ENCODE peak calls at places on chromosome 15, in five cellular contexts. C is activated B cell treated with CpG ODN at 0.5 μM for 24 hours, P is A549, B is ascending aorta, E is astrocyte. W is an unnamed sample.

GRCh38 chr15:59420986-59421618 is 16.9 kb upstream of the FAM81A start:
- DNase-seq in C (no peak), P (no peak), B (no peak), E (peak; percentile 16), W (peak; percentile 73)

GRCh38 chr15:83200589-83200988 is 7.0 kb downstream of the HDGFL3 start:
- DNase-seq in C (no peak), P (no peak), B (no peak), E (peak; percentile 48), W (no peak)

GRCh38 chr15:50523736-50524318 is 22.6 kb downstream of the USP50 start:
- DNase-seq in C (no peak), P (no peak), B (no peak), E (no peak), W (no peak)

GRCh38 chr15:73851679-73852078 is 21.7 kb upstream of the TBC1D21 start:
- DNase-seq in C (no peak), P (no peak), B (no peak), E (peak; percentile 47), W (peak; percentile 79)

GRCh38 chr15:62545392-62546227 is 380.5 kb upstream of the C2CD4B start:
- DNase-seq in C (no peak), P (no peak), B (peak; percentile 76), E (peak; percentile 66), W (no peak)

GRCh38 chr15:88745696-88746095 is 57.5 kb upstream of the ACAN start:
- DNase-seq in C (no peak), P (no peak), B (no peak), E (peak; percentile 55), W (no peak)

GRCh38 chr15:59400103-59400813 is 27.6 kb upstream of the MYO1E start:
- DNase-seq in C (no peak), P (no peak), B (peak; percentile 40), E (no peak), W (no peak)

GRCh38 chr15:71570736-71571135 is 239.6 kb upstream of the NR2E3 start:
- DNase-seq in C (no peak), P (no peak), B (no peak), E (no peak), W (no peak)

GRCh38 chr15:72156928-72157327 is 38.7 kb downstream of the SENP8 start:
- DNase-seq in C (no peak), P (no peak), B (no peak), E (no peak), W (no peak)

GRCh38 chr15:44591326-44591725 is 54.4 kb downstream of the EIF3J start:
- DNase-seq in C (no peak), P (no peak), B (no peak), E (no peak), W (no peak)

GRCh38 chr15:33215941-33216872 is 21.7 kb upstream of the FMN1 start:
- DNase-seq in C (no peak), P (no peak), B (no peak), E (no peak), W (no peak)

GRCh38 chr15:99619712-99620111 is 53.9 kb downstream of the MEF2A start:
- DNase-seq in C (no peak), P (no peak), B (no peak), E (no peak), W (no peak)

GRCh38 chr15:90953947-90954711 is 555 bp upstream of the RCCD1 start:
- DNase-seq in C (no peak), P (no peak), B (no peak), E (no peak), W (no peak)

GRCh38 chr15:82650046-82650670 is 3.0 kb upstream of the CPEB1 start:
- DNase-seq in C (no peak), P (no peak), B (no peak), E (no peak), W (no peak)

GRCh38 chr15:40065166-40065565 is 26.2 kb upstream of the SRP14 start:
- DNase-seq in C (no peak), P (no peak), B (no peak), E (no peak), W (no peak)

GRCh38 chr15:42060797-42061196 is 33.6 kb downstream of the PLA2G4D start:
- DNase-seq in C (no peak), P (no peak), B (peak; percentile 33), E (no peak), W (no peak)

GRCh38 chr15:74383695-74384565 is 16.5 kb upstream of the CYP11A1 start:
- DNase-seq in C (peak; percentile 70), P (no peak), B (no peak), E (peak; percentile 73), W (no peak)

GRCh38 chr15:40333922-40334492 is 6.7 kb downstream of the CCDC9B start:
- DNase-seq in C (no peak), P (no peak), B (peak; percentile 89), E (peak; percentile 66), W (no peak)

GRCh38 chr15:39685999-39686613 is 96.5 kb downstream of the FSIP1 start:
- DNase-seq in C (no peak), P (peak; percentile 4), B (no peak), E (peak; percentile 32), W (no peak)

GRCh38 chr15:30042556-30042955 is 40.2 kb upstream of the GOLGA8J start:
- DNase-seq in C (no peak), P (no peak), B (no peak), E (peak; percentile 82), W (no peak)

GRCh38 chr15:38069506-38069905 is 135.1 kb downstream of the TMCO5A start:
- DNase-seq in C (no peak), P (peak; percentile 25), B (peak; percentile 80), E (peak; percentile 87), W (no peak)

GRCh38 chr15:85711590-85712192 is 83.0 kb downstream of the KLHL25 start:
- DNase-seq in C (no peak), P (no peak), B (no peak), E (peak; percentile 35), W (no peak)

GRCh38 chr15:91853968-91854943 is 748 bp downstream of the SLCO3A1 start:
- DNase-seq in C (no peak), P (peak; percentile 45), B (peak; percentile 76), E (no peak), W (peak; percentile 51)

GRCh38 chr15:89531796-89532537 is 35.6 kb upstream of the RHCG start:
- DNase-seq in C (no peak), P (no peak), B (no peak), E (no peak), W (no peak)

GRCh38 chr15:61994216-61994615 is 66.0 kb downstream of the VPS13C start:
- DNase-seq in C (no peak), P (no peak), B (no peak), E (peak; percentile 77), W (no peak)

GRCh38 chr15:38260077-38260476 is 7.4 kb downstream of the SPRED1 start:
- DNase-seq in C (no peak), P (no peak), B (no peak), E (peak; percentile 61), W (no peak)

GRCh38 chr15:59232476-59232875 is 25.8 kb downstream of the LDHAL6B start:
- DNase-seq in C (no peak), P (no peak), B (no peak), E (peak; percentile 95), W (no peak)

GRCh38 chr15:72313881-72314280 is 6.1 kb downstream of the CELF6 start:
- DNase-seq in C (no peak), P (no peak), B (no peak), E (no peak), W (no peak)

GRCh38 chr15:28889346-28889745 is 3.6 kb downstream of the APBA2 start:
- DNase-seq in C (no peak), P (no peak), B (no peak), E (no peak), W (no peak)
- TF ChIP-seq CTCF in C (no peak), P (no peak), B (no peak), E (no peak), W (no peak)

GRCh38 chr15:69604050-69604378 is 151.4 kb downstream of the RPLP1 start:
- DNase-seq in C (no peak), P (no peak), B (no peak), E (no peak), W (peak; percentile 58)
- TF ChIP-seq CTCF in C (no peak), P (peak; percentile 34), B (no peak), E (no peak), W (peak; percentile 58)

GRCh38 chr15:81071130-81071529 is 62.9 kb upstream of the CFAP161 start:
- DNase-seq in C (no peak), P (no peak), B (no peak), E (peak; percentile 53), W (no peak)
- TF ChIP-seq CTCF in C (no peak), P (no peak), B (no peak), E (no peak), W (no peak)

DNA sequence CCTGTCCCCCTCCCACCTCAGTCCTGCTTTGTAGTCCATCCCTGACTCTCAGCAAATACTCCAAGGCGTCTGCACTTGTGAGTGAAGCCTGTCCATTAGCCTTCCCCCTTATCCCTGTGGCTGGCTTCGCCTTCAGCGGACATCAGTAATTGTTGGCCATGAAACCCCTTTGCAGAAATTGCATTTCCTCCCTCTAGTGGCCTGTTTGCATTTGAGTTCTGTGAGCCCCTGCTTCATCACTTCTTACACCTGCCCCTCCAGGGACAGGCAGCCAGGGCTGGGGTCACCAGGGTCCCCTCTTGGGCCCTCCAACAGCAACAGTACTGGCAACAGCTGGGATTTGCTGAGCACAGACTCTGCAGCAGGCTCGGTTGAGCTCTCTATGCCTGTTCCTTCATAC is 9.0 kb upstream of the LRRK1 start:
- DNase-seq in C (no peak), P (no peak), B (no peak), E (no peak), W (no peak)
- TF ChIP-seq CTCF in C (no peak), P (peak; percentile 19), B (no peak), E (peak; percentile 4), W (peak; percentile 55)

GRCh38 chr15:101001796-101002195 is 82.6 kb downstream of the LRRK1 start:
- DNase-seq in C (no peak), P (no peak), B (no peak), E (no peak), W (peak; percentile 5)

GRCh38 chr15:100999369-100999768 is 80.2 kb downstream of the LRRK1 start:
- DNase-seq in C (no peak), P (no peak), B (no peak), E (peak; percentile 40), W (no peak)

GRCh38 chr15:101001056-101001455 is 81.9 kb downstream of the LRRK1 start:
- DNase-seq in C (no peak), P (no peak), B (no peak), E (no peak), W (no peak)

GRCh38 chr15:100998630-100999029 is 79.5 kb downstream of the LRRK1 start:
- DNase-seq in C (no peak), P (no peak), B (no peak), E (no peak), W (no peak)

GRCh38 chr15:101000271-101000681 is 81.1 kb downstream of the LRRK1 start:
- DNase-seq in C (no peak), P (no peak), B (no peak), E (peak; percentile 60), W (no peak)
- TF ChIP-seq CTCF in C (no peak), P (no peak), B (no peak), E (no peak), W (no peak)

GRCh38 chr15:54273928-54274327 is 295.7 kb downstream of the UNC13C start:
- DNase-seq in C (no peak), P (no peak), B (no peak), E (no peak), W (no peak)
- TF ChIP-seq CTCF in C (no peak), P (no peak), B (no peak), E (no peak), W (peak; percentile 76)